ENCODE peak calls at places on chromosomes 4 and X, in five cellular contexts. Y is tibial artery, G is upper lobe of right lung, J is heart left ventricle, O is OCI-LY7. T is an unnamed sample.
A peak's percentile ranks its signal among the peaks of the same experiment; 100 is the strongest.

GRCh38 chr4:3661989-3662388 is 104.2 kb upstream of the ADRA2C start:
- DNase-seq in Y (no peak), O (no peak), J (no peak), G (no peak), T (no peak)

GRCh38 chrX:64196606-64197005 is 8.9 kb downstream of the AMER1 start:
- DNase-seq in Y (no peak), J (no peak), G (no peak), O (no peak), T (no peak)

GRCh38 chrX:151762802-151763201 is 28.3 kb downstream of the CNGA2 start:
- DNase-seq in Y (no peak), O (no peak), G (no peak), J (no peak), T (no peak)

GRCh38 chr4:18645356-18645755 is 623.8 kb upstream of the LCORL start:
- DNase-seq in Y (no peak), O (no peak), J (no peak), G (no peak), T (no peak)

GRCh38 chr4:109611045-109611616 is 51.1 kb downstream of the MCUB start:
- DNase-seq in O (no peak), Y (no peak), G (no peak), J (no peak), T (peak; percentile 17)

GRCh38 chrX:80285131-80285773 is 135.0 kb upstream of the TENT5D start:
- DNase-seq in Y (no peak), O (peak; percentile 3), J (no peak), G (no peak), T (no peak)

GRCh38 chr4:32748061-32748460 is 2027.9 kb downstream of the PCDH7 start:
- DNase-seq in J (no peak), G (no peak), Y (no peak), O (no peak), T (no peak)

GRCh38 chrX:125205918-125206665 is 113.6 kb upstream of the TEX13C start:
- DNase-seq in J (no peak), G (no peak), Y (no peak), O (no peak), T (no peak)

GRCh38 chr4:73539386-73539785 is 57.8 kb downstream of the AFM start:
- DNase-seq in O (no peak), Y (no peak), G (no peak), J (no peak), T (no peak)

GRCh38 chrX:12480956-12481355 is 310.3 kb upstream of the PRPS2 start:
- DNase-seq in J (no peak), O (no peak), Y (no peak), G (no peak), T (no peak)

GRCh38 chr4:39542633-39543393 is 15.6 kb upstream of the UGDH start:
- DNase-seq in Y (no peak), J (no peak), G (no peak), O (no peak), T (no peak)

GRCh38 chr4:114393295-114394038 is 205.1 kb upstream of the UGT8 start:
- DNase-seq in Y (no peak), G (no peak), O (no peak), J (no peak), T (no peak)

GRCh38 chrX:96464880-96465558 is 219.6 kb upstream of the DIAPH2 start:
- DNase-seq in Y (no peak), O (no peak), J (no peak), G (no peak), T (no peak)

GRCh38 chr4:124726269-124726668 is 13.7 kb upstream of the ANKRD50 start:
- DNase-seq in G (no peak), Y (no peak), O (no peak), J (no peak), T (no peak)

GRCh38 chrX:18871161-18871880 is 112.6 kb downstream of the PHKA2 start:
- DNase-seq in Y (peak; percentile 29), G (no peak), O (no peak), J (no peak), T (no peak)

GRCh38 chr4:145954924-145955339 is 16.3 kb upstream of the ZNF827 start:
- DNase-seq in O (no peak), J (no peak), G (no peak), Y (no peak), T (peak; percentile 70)

GRCh38 chr4:134720030-134720429 is 518.4 kb upstream of the PABPC4L start:
- DNase-seq in Y (no peak), O (no peak), J (no peak), G (no peak), T (no peak)

GRCh38 chrX:1453951-1454785 is 1.5 kb upstream of the ASMTL start:
- DNase-seq in Y (peak; percentile 82), O (peak; percentile 91), J (peak; percentile 82), G (peak; percentile 94), T (peak; percentile 88)

GRCh38 chrX:152895121-152895520 is 2.7 kb upstream of the ZNF185 start:
- DNase-seq in Y (no peak), J (no peak), O (no peak), G (no peak), T (no peak)

GRCh38 chr4:28518781-28519180 is 1658.1 kb downstream of the STIM2 start:
- DNase-seq in G (no peak), J (no peak), Y (no peak), O (no peak), T (no peak)

GRCh38 chrX:34300871-34301270 is 168.8 kb upstream of the FAM47A start:
- DNase-seq in J (no peak), O (peak; percentile 47), Y (no peak), G (no peak), T (peak; percentile 69)

GRCh38 chr4:186728631-186729271 is 5.1 kb upstream of the FAT1 start:
- DNase-seq in G (no peak), O (no peak), Y (no peak), J (no peak), T (no peak)

GRCh38 chr4:45693746-45694145 is 430.1 kb downstream of the GABRG1 start:
- DNase-seq in O (no peak), G (no peak), J (no peak), Y (no peak), T (no peak)

DNA sequence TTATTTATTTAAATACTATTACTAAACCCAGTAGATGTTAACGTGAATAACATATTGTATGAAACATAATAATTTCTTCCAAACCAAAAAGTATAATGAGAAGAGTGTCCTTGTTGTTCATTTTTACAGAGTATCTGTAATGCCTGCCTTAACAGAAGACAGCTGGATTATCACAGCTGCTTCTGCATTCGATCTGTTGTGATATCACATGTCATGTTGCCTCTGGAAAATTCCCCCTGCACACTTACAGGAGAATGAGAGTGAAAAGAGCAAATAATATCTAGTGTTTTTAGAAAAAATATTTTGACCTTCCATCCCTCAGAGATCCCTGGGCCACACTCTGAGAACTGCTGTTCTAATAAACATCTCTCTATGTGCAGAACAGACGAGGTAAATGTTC is 240.1 kb upstream of the NOCT start:
- DNase-seq in J (no peak), O (no peak), G (no peak), Y (no peak), T (no peak)
- H3K4me3 ChIP-seq in J (no peak overlapping the region), O (no peak overlapping the region), G (no peak overlapping the region), Y (no peak overlapping the region), T (no peak overlapping the region)

GRCh38 chr4:5824227-5824626 is 68.7 kb downstream of the CRMP1 start:
- DNase-seq in G (no peak), Y (no peak), J (no peak), O (no peak), T (peak; percentile 43)
- H3K4me1 ChIP-seq in G (peaks cover 12% of the 10 kb centered on the region), Y (peaks cover 4% of the 10 kb centered on the region), J (peaks cover 15% of the 10 kb centered on the region), O (no peaks in the 10 kb centered on the region), T (peaks cover 23% of the 10 kb centered on the region)

GRCh38 chr4:30721353-30722091 is 1.4 kb downstream of the PCDH7 start:
- DNase-seq in J (peak; percentile 53), O (no peak), G (peak; percentile 69), Y (peak; percentile 29), T (peak; percentile 72)

GRCh38 chr4:30719363-30720020 is 677 bp upstream of the PCDH7 start:
- DNase-seq in G (no peak), O (no peak), J (peak; percentile 65), Y (peak; percentile 72), T (peak; percentile 80)

GRCh38 chr4:30720656-30721352 is 635 bp downstream of the PCDH7 start:
- DNase-seq in G (no peak), Y (peak; percentile 28), J (peak; percentile 28), O (no peak), T (peak; percentile 67)

GRCh38 chr4:30718889-30719252 is 1.3 kb upstream of the PCDH7 start:
- DNase-seq in O (no peak), J (no peak), Y (no peak), G (no peak), T (peak; percentile 60)

DNA sequence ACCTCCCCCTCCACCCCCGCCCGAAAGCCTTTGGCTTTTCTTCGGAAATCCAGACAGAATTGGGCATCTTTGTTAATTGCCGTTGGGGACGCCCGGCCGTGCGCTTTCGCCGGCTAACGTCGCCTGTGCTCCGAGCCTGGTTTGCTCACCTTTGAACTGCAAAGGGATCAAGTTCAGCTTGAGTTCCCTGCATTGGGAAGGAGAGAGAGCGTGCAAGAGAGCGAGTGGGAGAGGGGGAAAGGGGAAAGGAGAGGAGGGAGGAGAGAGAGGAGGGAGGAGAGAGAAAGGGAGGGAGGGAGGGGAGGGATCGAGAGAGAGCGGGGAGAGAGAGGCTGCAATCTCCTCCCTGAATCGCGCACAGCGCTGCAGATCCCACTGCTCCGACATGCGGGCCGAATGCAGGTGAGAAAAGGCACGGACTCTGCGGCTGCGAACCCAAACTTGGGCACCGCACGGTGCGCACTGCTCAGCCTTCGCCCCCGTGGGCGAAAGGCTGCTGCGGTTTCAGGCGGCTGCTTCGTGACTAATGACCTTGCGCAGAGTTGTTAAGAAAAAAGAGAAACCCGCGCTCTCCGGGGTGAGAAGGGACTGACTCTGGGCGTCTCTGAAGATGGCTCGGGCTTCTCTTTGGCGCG is at the start of gene PCDH7:
- DNase-seq in J (peak; percentile 39), Y (peak; percentile 28), G (no peak), O (no peak), T (peak; percentile 61)
- H3K4me3 ChIP-seq in J (peak within 1 kb of the TSS; percentile 57), Y (peak within 1 kb of the TSS; percentile 73), G (peak within 1 kb of the TSS; percentile 55), O (no peak within 1 kb of the TSS), T (peak within 1 kb of the TSS; percentile 34)

GRCh38 chr4:38082424-38083374 is 122.5 kb downstream of the PTTG2 start:
- DNase-seq in G (no peak), Y (no peak), J (no peak), O (no peak), T (peak; percentile 75)
- H3K4me1 ChIP-seq in G (peaks cover 5% of the 10 kb centered on the region), Y (peaks cover 85% of the 10 kb centered on the region), J (peaks cover 52% of the 10 kb centered on the region), O (no peaks in the 10 kb centered on the region), T (peaks cover 32% of the 10 kb centered on the region)

GRCh38 chrX:51456814-51457213 is 39.6 kb downstream of the NUDT11 start:
- DNase-seq in G (no peak), O (peak; percentile 43), J (no peak), Y (no peak), T (no peak)
- H3K4me3 ChIP-seq in G (no peak overlapping the region), O (no peak overlapping the region), J (no peak overlapping the region), Y (no peak overlapping the region), T (no peak overlapping the region)

GRCh38 chr4:8204576-8205227 is 5.6 kb downstream of the SH3TC1 start:
- DNase-seq in G (no peak), Y (no peak), O (no peak), J (no peak), T (no peak)
- H3K4me1 ChIP-seq in G (peaks cover 26% of the 10 kb centered on the region), Y (no peaks in the 10 kb centered on the region), O (peaks cover 35% of the 10 kb centered on the region), J (peaks cover 19% of the 10 kb centered on the region), T (peaks cover 46% of the 10 kb centered on the region)

GRCh38 chrX:9195199-9195880 is 161.4 kb upstream of the FAM9B start:
- DNase-seq in O (no peak), G (no peak), Y (no peak), J (no peak), T (no peak)
- H3K4me3 ChIP-seq in O (no peak overlapping the region), G (no peak overlapping the region), Y (no peak overlapping the region), J (no peak overlapping the region), T (no peak overlapping the region)